ENCODE peak calls at places on chromosomes 11 and 22, in four cellular contexts. U is fibroblast of lung, L is hypothalamus, B is ovary. P is an unnamed sample.

GRCh38 chr22:39087881-39088687 is 9.0 kb upstream of the APOBEC3H start:
- DNase-seq in U (no peak), L (no peak), B (peak), P (no peak)

GRCh38 chr11:78323356-78323755 is 94.3 kb downstream of the GAB2 start:
- DNase-seq in U (no peak), L (no peak), B (no peak), P (no peak)

GRCh38 chr11:59728913-59729312 is 15.3 kb upstream of the OR10V1 start:
- DNase-seq in U (no peak), L (no peak), B (no peak), P (no peak)

GRCh38 chr11:2586793-2587131 is 113.0 kb downstream of the KCNQ1OT1 start:
- DNase-seq in U (no peak), L (no peak), B (peak), P (no peak)

GRCh38 chr11:115237578-115237977 is 266.6 kb downstream of the CADM1 start:
- DNase-seq in U (no peak), L (no peak), B (no peak), P (no peak)

GRCh38 chr11:75445315-75445953 is 12.4 kb upstream of the KLHL35 start:
- DNase-seq in U (peak), L (peak), B (peak), P (peak)

GRCh38 chr11:65013692-65014145 is 241 bp upstream of the ARL2 start:
- DNase-seq in U (peak), L (peak), B (peak), P (peak)

GRCh38 chr11:70064726-70065317 is 13.3 kb upstream of the ANO1 start:
- DNase-seq in U (no peak), L (no peak), B (no peak), P (no peak)

GRCh38 chr22:36435516-36436415 is 45.7 kb downstream of the TXN2 start:
- DNase-seq in U (no peak), L (no peak), B (no peak), P (no peak)

GRCh38 chr22:42553475-42554361 is at the start of gene SERHL2:
- DNase-seq in U (peak), L (peak), B (peak), P (peak)

GRCh38 chr22:42833104-42833503 is 24.0 kb downstream of the ARFGAP3 start:
- DNase-seq in U (no peak), L (no peak), B (no peak), P (no peak)

GRCh38 chr11:126059238-126059761 is 3.4 kb downstream of the CDON start:
- DNase-seq in U (no peak), L (no peak), B (no peak), P (no peak)

GRCh38 chr11:106503901-106504300 is 426.4 kb downstream of the AASDHPPT start:
- DNase-seq in U (no peak), L (no peak), B (no peak), P (no peak)

GRCh38 chr11:72179804-72180396 is 12.0 kb upstream of the FOLR1 start:
- DNase-seq in U (no peak), L (no peak), B (no peak), P (no peak)